ENCODE peak calls at places on chromosomes 13 and 19, in nine cellular contexts. One of them, this sample, is unnamed.
A peak's percentile ranks its signal among the peaks of the same experiment; 100 is the strongest.

GRCh38 chr13:112056739-112057433 is 10.1 kb upstream of the SOX1 start:
- DNase-seq in upper lobe of left lung: no peak
- DNase-seq in stomach: no peak
- DNase-seq in esophagus muscularis mucosa: no peak
- DNase-seq in tibial nerve: no peak
- DNase-seq in H1: no peak
- DNase-seq in HepG2: no peak
- DNase-seq in transverse colon: no peak
- DNase-seq in sigmoid colon: no peak
- DNase-seq in this sample: no peak

GRCh38 chr13:32471187-32471922 is 43.4 kb upstream of the N4BP2L1 start:
- DNase-seq in upper lobe of left lung: no peak
- DNase-seq in stomach: no peak
- DNase-seq in esophagus muscularis mucosa: no peak
- DNase-seq in tibial nerve: no peak
- DNase-seq in H1: no peak
- DNase-seq in HepG2: no peak
- DNase-seq in transverse colon: no peak
- DNase-seq in sigmoid colon: no peak
- DNase-seq in this sample: peak; percentile 48

GRCh38 chr13:31517599-31517998 is 221.7 kb upstream of the RXFP2 start:
- DNase-seq in upper lobe of left lung: no peak
- DNase-seq in stomach: no peak
- DNase-seq in esophagus muscularis mucosa: no peak
- DNase-seq in tibial nerve: no peak
- DNase-seq in H1: no peak
- DNase-seq in HepG2: no peak
- DNase-seq in transverse colon: no peak
- DNase-seq in sigmoid colon: no peak
- DNase-seq in this sample: no peak

GRCh38 chr19:28670894-28671293 is 542.1 kb downstream of the UQCRFS1 start:
- DNase-seq in upper lobe of left lung: no peak
- DNase-seq in stomach: no peak
- DNase-seq in esophagus muscularis mucosa: no peak
- DNase-seq in tibial nerve: no peak
- DNase-seq in H1: no peak
- DNase-seq in HepG2: no peak
- DNase-seq in transverse colon: no peak
- DNase-seq in sigmoid colon: no peak
- DNase-seq in this sample: no peak

GRCh38 chr13:98535501-98536357 is 41.2 kb downstream of the STK24 start:
- DNase-seq in upper lobe of left lung: no peak
- DNase-seq in stomach: no peak
- DNase-seq in esophagus muscularis mucosa: no peak
- DNase-seq in tibial nerve: no peak
- DNase-seq in H1: no peak
- DNase-seq in HepG2: peak; percentile 22
- DNase-seq in transverse colon: no peak
- DNase-seq in sigmoid colon: peak; percentile 38
- DNase-seq in this sample: no peak

GRCh38 chr13:71621152-71622124 is 245.6 kb downstream of the DACH1 start:
- DNase-seq in upper lobe of left lung: no peak
- DNase-seq in stomach: no peak
- DNase-seq in esophagus muscularis mucosa: no peak
- DNase-seq in tibial nerve: no peak
- DNase-seq in H1: no peak
- DNase-seq in HepG2: no peak
- DNase-seq in transverse colon: no peak
- DNase-seq in sigmoid colon: no peak
- DNase-seq in this sample: no peak

GRCh38 chr13:21175656-21176194 is 627 bp downstream of the SKA3 start:
- DNase-seq in upper lobe of left lung: no peak
- DNase-seq in stomach: no peak
- DNase-seq in esophagus muscularis mucosa: no peak
- DNase-seq in tibial nerve: no peak
- DNase-seq in H1: no peak
- DNase-seq in HepG2: peak; percentile 6
- DNase-seq in transverse colon: no peak
- DNase-seq in sigmoid colon: no peak
- DNase-seq in this sample: no peak

GRCh38 chr13:36346222-36347083 is at the start of gene SPART:
- DNase-seq in upper lobe of left lung: peak; percentile 95
- DNase-seq in stomach: peak; percentile 93
- DNase-seq in esophagus muscularis mucosa: peak; percentile 98
- DNase-seq in tibial nerve: peak; percentile 97
- DNase-seq in H1: peak; percentile 49
- DNase-seq in HepG2: peak; percentile 72
- DNase-seq in transverse colon: peak; percentile 90
- DNase-seq in sigmoid colon: peak; percentile 97
- DNase-seq in this sample: peak; percentile 96

GRCh38 chr13:35891973-35892441 is 239.2 kb downstream of the DCLK1 start:
- DNase-seq in upper lobe of left lung: no peak
- DNase-seq in stomach: no peak
- DNase-seq in esophagus muscularis mucosa: no peak
- DNase-seq in tibial nerve: no peak
- DNase-seq in H1: no peak
- DNase-seq in HepG2: no peak
- DNase-seq in transverse colon: no peak
- DNase-seq in sigmoid colon: no peak
- DNase-seq in this sample: no peak

GRCh38 chr13:111646464-111646855 is 326.0 kb downstream of the TEX29 start:
- DNase-seq in upper lobe of left lung: peak; percentile 10
- DNase-seq in stomach: no peak
- DNase-seq in esophagus muscularis mucosa: no peak
- DNase-seq in tibial nerve: no peak
- DNase-seq in H1: no peak
- DNase-seq in HepG2: no peak
- DNase-seq in transverse colon: no peak
- DNase-seq in sigmoid colon: peak; percentile 28
- DNase-seq in this sample: no peak

GRCh38 chr13:95749545-95749944 is 72.6 kb downstream of the DNAJC3 start:
- DNase-seq in upper lobe of left lung: no peak
- DNase-seq in stomach: no peak
- DNase-seq in esophagus muscularis mucosa: no peak
- DNase-seq in tibial nerve: no peak
- DNase-seq in H1: no peak
- DNase-seq in HepG2: no peak
- DNase-seq in transverse colon: no peak
- DNase-seq in sigmoid colon: no peak
- DNase-seq in this sample: no peak

GRCh38 chr19:8505680-8506401 is 3.4 kb upstream of the PRAM1 start:
- DNase-seq in upper lobe of left lung: peak; percentile 81
- DNase-seq in stomach: peak; percentile 83
- DNase-seq in esophagus muscularis mucosa: no peak
- DNase-seq in tibial nerve: peak; percentile 81
- DNase-seq in H1: peak; percentile 49
- DNase-seq in HepG2: peak; percentile 58
- DNase-seq in transverse colon: peak; percentile 82
- DNase-seq in sigmoid colon: peak; percentile 85
- DNase-seq in this sample: peak; percentile 76

GRCh38 chr19:55209430-55210119 is at the start of gene PTPRH:
- DNase-seq in upper lobe of left lung: no peak
- DNase-seq in stomach: peak; percentile 72
- DNase-seq in esophagus muscularis mucosa: no peak
- DNase-seq in tibial nerve: no peak
- DNase-seq in H1: no peak
- DNase-seq in HepG2: no peak
- DNase-seq in transverse colon: peak; percentile 83
- DNase-seq in sigmoid colon: no peak
- DNase-seq in this sample: no peak

GRCh38 chr13:83350569-83350968 is 531.7 kb downstream of the SLITRK1 start:
- DNase-seq in upper lobe of left lung: no peak
- DNase-seq in stomach: no peak
- DNase-seq in esophagus muscularis mucosa: no peak
- DNase-seq in tibial nerve: no peak
- DNase-seq in H1: no peak
- DNase-seq in HepG2: no peak
- DNase-seq in transverse colon: no peak
- DNase-seq in sigmoid colon: no peak
- DNase-seq in this sample: no peak

GRCh38 chr19:5772416-5772815 is 12.1 kb downstream of the PRR22 start:
- DNase-seq in upper lobe of left lung: no peak
- DNase-seq in stomach: no peak
- DNase-seq in esophagus muscularis mucosa: no peak
- DNase-seq in tibial nerve: no peak
- DNase-seq in H1: no peak
- DNase-seq in HepG2: no peak
- DNase-seq in transverse colon: no peak
- DNase-seq in sigmoid colon: no peak
- DNase-seq in this sample: no peak

GRCh38 chr13:23547000-23547590 is 23.1 kb upstream of the TNFRSF19 start:
- DNase-seq in upper lobe of left lung: no peak
- DNase-seq in stomach: no peak
- DNase-seq in esophagus muscularis mucosa: peak; percentile 78
- DNase-seq in tibial nerve: no peak
- DNase-seq in H1: peak; percentile 19
- DNase-seq in HepG2: no peak
- DNase-seq in transverse colon: peak; percentile 9
- DNase-seq in sigmoid colon: peak; percentile 75
- DNase-seq in this sample: peak; percentile 64
- TF ChIP-seq EP300 in upper lobe of left lung: no peak
- TF ChIP-seq EP300 in stomach: no peak
- TF ChIP-seq EP300 in esophagus muscularis mucosa: no peak
- TF ChIP-seq EP300 in tibial nerve: peak; percentile 42
- TF ChIP-seq EP300 in H1: no peak
- TF ChIP-seq EP300 in HepG2: no peak
- TF ChIP-seq EP300 in transverse colon: no peak
- TF ChIP-seq EP300 in sigmoid colon: no peak
- TF ChIP-seq EP300 in this sample: no peak

GRCh38 chr13:47144782-47145181 is 247.9 kb upstream of the HTR2A start:
- DNase-seq in upper lobe of left lung: no peak
- DNase-seq in stomach: no peak
- DNase-seq in esophagus muscularis mucosa: no peak
- DNase-seq in tibial nerve: no peak
- DNase-seq in H1: no peak
- DNase-seq in HepG2: no peak
- DNase-seq in transverse colon: no peak
- DNase-seq in sigmoid colon: no peak
- DNase-seq in this sample: no peak

GRCh38 chr13:47148543-47148942 is 251.7 kb upstream of the HTR2A start:
- DNase-seq in upper lobe of left lung: no peak
- DNase-seq in stomach: no peak
- DNase-seq in esophagus muscularis mucosa: no peak
- DNase-seq in tibial nerve: no peak
- DNase-seq in H1: no peak
- DNase-seq in HepG2: no peak
- DNase-seq in transverse colon: no peak
- DNase-seq in sigmoid colon: no peak
- DNase-seq in this sample: no peak

GRCh38 chr13:47147784-47148062 is 250.9 kb upstream of the HTR2A start:
- DNase-seq in upper lobe of left lung: no peak
- DNase-seq in stomach: no peak
- DNase-seq in esophagus muscularis mucosa: no peak
- DNase-seq in tibial nerve: no peak
- DNase-seq in H1: no peak
- DNase-seq in HepG2: no peak
- DNase-seq in transverse colon: no peak
- DNase-seq in sigmoid colon: no peak
- DNase-seq in this sample: no peak

GRCh38 chr13:47146136-47146535 is 249.3 kb upstream of the HTR2A start:
- DNase-seq in upper lobe of left lung: no peak
- DNase-seq in stomach: no peak
- DNase-seq in esophagus muscularis mucosa: no peak
- DNase-seq in tibial nerve: no peak
- DNase-seq in H1: no peak
- DNase-seq in HepG2: no peak
- DNase-seq in transverse colon: no peak
- DNase-seq in sigmoid colon: no peak
- DNase-seq in this sample: no peak

DNA sequence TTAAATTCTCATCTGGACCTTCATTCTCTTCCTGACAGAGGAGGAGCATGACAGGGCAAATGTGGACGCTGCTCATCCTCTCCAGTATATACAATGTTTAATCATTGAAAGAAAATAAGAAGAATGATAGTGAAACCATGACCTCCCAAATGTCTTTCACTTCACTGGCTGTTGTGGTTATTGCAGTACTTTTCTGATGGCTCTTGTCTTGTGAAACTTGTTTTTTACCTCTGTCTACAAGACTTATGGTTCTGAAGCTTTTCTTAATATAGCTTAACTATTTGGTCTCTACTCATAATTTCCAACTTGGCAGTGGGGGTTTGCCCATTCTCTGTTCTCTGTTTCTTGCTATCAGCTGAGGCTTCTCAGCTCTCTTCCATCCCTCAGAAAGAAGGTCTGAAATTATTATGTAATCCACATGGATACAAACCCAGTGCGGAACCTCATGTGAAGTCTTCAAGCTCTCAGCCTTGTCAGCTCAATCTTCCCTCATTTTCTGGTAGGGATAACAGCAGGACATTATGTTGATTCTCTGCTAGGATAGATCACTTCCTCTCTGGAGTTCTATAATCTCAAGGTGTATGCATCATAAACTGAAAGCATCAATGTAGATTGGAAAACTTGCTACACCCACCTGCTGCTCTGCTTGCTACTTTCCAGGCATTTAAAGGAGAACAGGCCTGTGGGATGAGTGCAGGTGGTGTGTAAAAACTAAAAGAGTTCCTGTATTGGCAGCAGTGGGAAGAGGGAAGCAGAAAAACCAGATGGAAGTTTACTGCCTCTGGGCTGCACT is 250.3 kb upstream of the HTR2A start:
- DNase-seq in upper lobe of left lung: no peak
- DNase-seq in stomach: no peak
- DNase-seq in esophagus muscularis mucosa: no peak
- DNase-seq in tibial nerve: no peak
- DNase-seq in H1: no peak
- DNase-seq in HepG2: no peak
- DNase-seq in transverse colon: no peak
- DNase-seq in sigmoid colon: no peak
- DNase-seq in this sample: no peak
- TF ChIP-seq EP300 in upper lobe of left lung: no peak
- TF ChIP-seq EP300 in stomach: no peak
- TF ChIP-seq EP300 in esophagus muscularis mucosa: no peak
- TF ChIP-seq EP300 in tibial nerve: no peak
- TF ChIP-seq EP300 in H1: no peak
- TF ChIP-seq EP300 in HepG2: no peak
- TF ChIP-seq EP300 in transverse colon: no peak
- TF ChIP-seq EP300 in sigmoid colon: no peak
- TF ChIP-seq EP300 in this sample: no peak

GRCh38 chr19:48341006-48341405 is 15.7 kb downstream of the EMP3 start:
- DNase-seq in upper lobe of left lung: no peak
- DNase-seq in stomach: no peak
- DNase-seq in esophagus muscularis mucosa: no peak
- DNase-seq in tibial nerve: no peak
- DNase-seq in H1: no peak
- DNase-seq in HepG2: no peak
- DNase-seq in transverse colon: no peak
- DNase-seq in sigmoid colon: no peak
- DNase-seq in this sample: no peak
- TF ChIP-seq EP300 in upper lobe of left lung: no peak
- TF ChIP-seq EP300 in stomach: no peak
- TF ChIP-seq EP300 in esophagus muscularis mucosa: no peak
- TF ChIP-seq EP300 in tibial nerve: no peak
- TF ChIP-seq EP300 in H1: no peak
- TF ChIP-seq EP300 in HepG2: no peak
- TF ChIP-seq EP300 in transverse colon: no peak
- TF ChIP-seq EP300 in sigmoid colon: no peak
- TF ChIP-seq EP300 in this sample: no peak

DNA sequence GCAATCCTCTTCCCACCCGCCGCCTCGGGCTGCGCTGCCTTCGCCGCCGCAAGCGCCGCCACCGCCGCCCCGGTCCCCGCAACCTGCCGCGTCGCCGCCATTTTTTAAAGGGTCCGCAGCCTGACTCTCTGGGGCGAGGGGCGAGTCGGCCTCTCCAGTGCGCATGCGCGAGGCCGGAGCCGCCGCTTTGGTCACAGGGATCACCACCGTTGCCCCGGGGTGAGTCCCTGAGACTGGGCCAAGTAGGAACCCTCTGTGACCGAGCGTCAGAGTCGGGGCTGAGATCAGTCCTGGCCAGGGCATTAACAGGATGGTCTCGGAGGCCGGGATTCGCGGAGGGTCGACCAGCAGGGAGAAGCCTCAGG is 42.6 kb downstream of the ZNF146 start:
- DNase-seq in upper lobe of left lung: no peak
- DNase-seq in stomach: no peak
- DNase-seq in esophagus muscularis mucosa: no peak
- DNase-seq in tibial nerve: no peak
- DNase-seq in H1: no peak
- DNase-seq in HepG2: no peak
- DNase-seq in transverse colon: no peak
- DNase-seq in sigmoid colon: no peak
- DNase-seq in this sample: no peak
- TF ChIP-seq EP300 in upper lobe of left lung: no peak
- TF ChIP-seq EP300 in stomach: no peak
- TF ChIP-seq EP300 in esophagus muscularis mucosa: no peak
- TF ChIP-seq EP300 in tibial nerve: no peak
- TF ChIP-seq EP300 in H1: no peak
- TF ChIP-seq EP300 in HepG2: no peak
- TF ChIP-seq EP300 in transverse colon: no peak
- TF ChIP-seq EP300 in sigmoid colon: no peak
- TF ChIP-seq EP300 in this sample: no peak